ENCODE peak calls at places on chromosome 16, in seven cellular contexts. A is astrocyte of the hippocampus; G is iris pigment epithelial cell; Q is germinal center; B is IMR-90; F is stimulated activated CD8-positive, alpha-beta memory T cell treated with anti-CD3 and anti-CD28 coated beads, Interleukin-4, amount 100 ng/mL, for 24 hours; T is omental fat pad. M is an unnamed sample.
A peak's percentile ranks its signal among the peaks of the same experiment; 100 is the strongest.

GRCh38 chr16:56896244-56896643 is 31.2 kb downstream of the SLC12A3 start:
- DNase-seq in A (no peak), G (no peak), Q (no peak), B (no peak), F (no peak), T (no peak), M (no peak)

GRCh38 chr16:17451835-17452234 is 18.9 kb downstream of the XYLT1 start:
- DNase-seq in A (no peak), G (no peak), Q (peak; percentile 46), B (no peak), F (no peak), T (no peak), M (no peak)

GRCh38 chr16:88383401-88384221 is 852 bp downstream of the ZNF469 start:
- DNase-seq in A (peak; percentile 79), G (peak; percentile 56), Q (no peak), B (peak; percentile 63), F (no peak), T (no peak), M (peak; percentile 48)

GRCh38 chr16:67301080-67301757 is 21.9 kb downstream of the PLEKHG4 start:
- DNase-seq in A (peak; percentile 61), G (no peak), Q (no peak), B (no peak), F (no peak), T (no peak), M (no peak)

GRCh38 chr16:27840311-27841060 is 223.0 kb downstream of the GSG1L start:
- DNase-seq in A (no peak), G (no peak), Q (no peak), B (no peak), F (no peak), T (no peak), M (no peak)

GRCh38 chr16:72939247-72939646 is 108.7 kb downstream of the ZFHX3 start:
- DNase-seq in A (no peak), G (peak; percentile 28), Q (no peak), B (peak; percentile 79), F (no peak), T (no peak), M (peak; percentile 82)

GRCh38 chr16:24771132-24771778 is 41.8 kb downstream of the TNRC6A start:
- DNase-seq in A (peak; percentile 34), G (peak; percentile 83), Q (no peak), B (peak; percentile 75), F (no peak), T (no peak), M (peak; percentile 69)

GRCh38 chr16:81522141-81522701 is 77.6 kb downstream of the CMIP start:
- DNase-seq in A (no peak), G (no peak), Q (no peak), B (no peak), F (no peak), T (no peak), M (no peak)

GRCh38 chr16:48522041-48522440 is 87.9 kb downstream of the N4BP1 start:
- DNase-seq in A (no peak), G (no peak), Q (no peak), B (no peak), F (no peak), T (no peak), M (no peak)

GRCh38 chr16:13935408-13935807 is 15.5 kb downstream of the ERCC4 start:
- DNase-seq in A (no peak), G (no peak), Q (no peak), B (no peak), F (no peak), T (no peak), M (no peak)

GRCh38 chr16:87874639-87875472 is 5.5 kb upstream of the SLC7A5 start:
- DNase-seq in A (no peak), G (no peak), Q (no peak), B (no peak), F (peak; percentile 67), T (no peak), M (no peak)

GRCh38 chr16:4601317-4602186 is 13.1 kb downstream of the UBALD1 start:
- DNase-seq in A (peak; percentile 61), G (no peak), Q (no peak), B (peak; percentile 20), F (no peak), T (no peak), M (no peak)

GRCh38 chr16:1933097-1933661 is 9.8 kb downstream of the MSRB1 start:
- DNase-seq in A (no peak), G (no peak), Q (no peak), B (no peak), F (no peak), T (no peak), M (no peak)

GRCh38 chr16:74625500-74626350 is 18.8 kb upstream of the GLG1 start:
- DNase-seq in A (no peak), G (no peak), Q (no peak), B (no peak), F (no peak), T (no peak), M (no peak)

GRCh38 chr16:71426069-71426879 is 15.6 kb downstream of the TLE7 start:
- DNase-seq in A (peak; percentile 79), G (peak; percentile 94), Q (no peak), B (peak; percentile 90), F (peak; percentile 11), T (no peak), M (peak; percentile 87)

GRCh38 chr16:4691666-4692412 is 1.5 kb upstream of the NUDT16L1 start:
- DNase-seq in A (no peak), G (no peak), Q (no peak), B (no peak), F (no peak), T (no peak), M (no peak)

GRCh38 chr16:46762583-46762982 is 14.4 kb upstream of the MYLK3 start:
- DNase-seq in A (no peak), G (no peak), Q (no peak), B (no peak), F (no peak), T (no peak), M (no peak)

GRCh38 chr16:67246945-67247697 is at the start of gene FHOD1:
- DNase-seq in A (peak; percentile 97), G (peak; percentile 96), Q (peak; percentile 96), B (peak; percentile 92), F (peak; percentile 96), T (peak; percentile 96), M (peak; percentile 97)

GRCh38 chr16:87528690-87529579 is 36.1 kb upstream of the ZCCHC14 start:
- DNase-seq in A (no peak), G (no peak), Q (no peak), B (no peak), F (no peak), T (no peak), M (no peak)

GRCh38 chr16:54932737-54933254 is 2.1 kb downstream of the IRX5 start:
- DNase-seq in A (peak; percentile 20), G (no peak), Q (no peak), B (no peak), F (no peak), T (no peak), M (no peak)

GRCh38 chr16:85300451-85300968 is 188.2 kb upstream of the CIBAR2 start:
- DNase-seq in A (no peak), G (no peak), Q (no peak), B (no peak), F (no peak), T (no peak), M (no peak)

GRCh38 chr16:89332248-89333245 is 115.0 kb downstream of the ZNF778 start:
- DNase-seq in A (no peak), G (no peak), Q (no peak), B (no peak), F (no peak), T (no peak), M (peak; percentile 62)

GRCh38 chr16:75304521-75305363 is 53.3 kb upstream of the BCAR1 start:
- DNase-seq in A (peak; percentile 87), G (peak; percentile 98), Q (no peak), B (peak; percentile 89), F (no peak), T (no peak), M (peak; percentile 94)

GRCh38 chr16:2196162-2196980 is at the start of gene CASKIN1:
- DNase-seq in A (peak; percentile 55), G (peak; percentile 14), Q (peak; percentile 44), B (no peak), F (no peak), T (no peak), M (peak; percentile 17)

GRCh38 chr16:28549301-28549899 is 4.3 kb upstream of the SGF29 start:
- DNase-seq in A (peak; percentile 51), G (peak; percentile 51), Q (no peak), B (peak; percentile 53), F (no peak), T (no peak), M (peak; percentile 73)

GRCh38 chr16:3578610-3579551 is 1.7 kb upstream of the NLRC3 start:
- DNase-seq in A (peak; percentile 34), G (no peak), Q (peak; percentile 56), B (no peak), F (peak; percentile 65), T (no peak), M (no peak)

GRCh38 chr16:78060787-78061186 is 38.4 kb downstream of the CLEC3A start:
- DNase-seq in A (no peak), G (no peak), Q (no peak), B (no peak), F (no peak), T (no peak), M (no peak)

GRCh38 chr16:15521758-15522509 is 87.5 kb downstream of the BMERB1 start:
- DNase-seq in A (peak; percentile 29), G (peak; percentile 16), Q (no peak), B (no peak), F (no peak), T (no peak), M (peak; percentile 89)

GRCh38 chr16:30609002-30609927 is 924 bp downstream of the ZNF689 start:
- DNase-seq in A (peak; percentile 78), G (peak; percentile 36), Q (peak; percentile 50), B (peak; percentile 23), F (peak; percentile 37), T (peak; percentile 23), M (peak; percentile 53)

GRCh38 chr16:2663553-2664521 is 18.5 kb upstream of the KCTD5 start:
- DNase-seq in A (peak; percentile 72), G (peak; percentile 27), Q (no peak), B (no peak), F (no peak), T (no peak), M (peak; percentile 7)

GRCh38 chr16:48816393-48816792 is 206.4 kb upstream of the N4BP1 start:
- DNase-seq in A (no peak), G (no peak), Q (no peak), B (no peak), F (no peak), T (no peak), M (no peak)

GRCh38 chr16:79564594-79565210 is 35.8 kb downstream of the MAF start:
- DNase-seq in A (no peak), G (no peak), Q (no peak), B (no peak), F (no peak), T (no peak), M (no peak)

GRCh38 chr16:8900343-8900742 is 18.2 kb downstream of the LITAFD start:
- DNase-seq in A (no peak), G (no peak), Q (no peak), B (no peak), F (no peak), T (no peak), M (no peak)

GRCh38 chr16:88700636-88701482 is 5.3 kb downstream of the RNF166 start:
- DNase-seq in A (peak; percentile 89), G (peak; percentile 96), Q (peak; percentile 78), B (peak; percentile 90), F (peak; percentile 98), T (peak; percentile 63), M (peak; percentile 93)

GRCh38 chr16:27852681-27853080 is 210.8 kb downstream of the GSG1L start:
- DNase-seq in A (no peak), G (no peak), Q (no peak), B (no peak), F (no peak), T (no peak), M (no peak)

GRCh38 chr16:88437367-88437964 is 15.6 kb upstream of the ZFPM1 start:
- DNase-seq in A (peak; percentile 71), G (no peak), Q (peak; percentile 85), B (peak; percentile 27), F (peak; percentile 58), T (peak; percentile 46), M (no peak)

GRCh38 chr16:57976331-57976796 is 5.4 kb upstream of the CNGB1 start:
- DNase-seq in A (peak; percentile 76), G (no peak), Q (no peak), B (no peak), F (no peak), T (no peak), M (peak; percentile 5)

GRCh38 chr16:10942352-10943297 is at the start of gene DEXI:
- DNase-seq in A (peak; percentile 97), G (peak; percentile 86), Q (peak; percentile 100), B (peak; percentile 84), F (peak; percentile 93), T (peak; percentile 74), M (peak; percentile 90)

M was measured in choroid plexus epithelial cell.